ENCODE peak calls at places on chromosomes 5 and 9, in seven cellular contexts. One of them, this sample, is unnamed.

GRCh38 chr9:33375238-33375840 is 27.0 kb downstream of the AQP7 start:
- ATAC-seq in mucosa of descending colon: no peak
- ATAC-seq in activated CD4-positive, CD25-positive, alpha-beta regulatory T cell treated with anti-CD3 and anti-CD28 coated beads, Interleukin-2, amount 50 U/mL, for 24 hours: peak; percentile 3
- ATAC-seq in stimulated activated naive CD8-positive, alpha-beta T cell treated with anti-CD3 and anti-CD28 coated beads, Interleukin-15, Interleukin-2, amounts not matched to agents 100 U/mL and 50 U/mL, for 24 hours: no peak
- ATAC-seq in activated naive CD8-positive, alpha-beta T cell treated with anti-CD3 and anti-CD28 coated beads, Interleukin-2, amount 10 ng/mL, durations not matched to agents 7 days and 5 days: peak; percentile 25
- ATAC-seq in left ventricle myocardium superior: peak; percentile 45
- ATAC-seq in SK-N-SH treated with all-trans-retinoic acid at 6 μM for 48 hours: peak; percentile 30
- ATAC-seq in this sample: no peak

GRCh38 chr9:112176410-112177010 is 1.4 kb upstream of the SUSD1 start:
- ATAC-seq in activated naive CD8-positive, alpha-beta T cell treated with anti-CD3 and anti-CD28 coated beads, Interleukin-2, amount 10 ng/mL, durations not matched to agents 7 days and 5 days: peak; percentile 19
- ATAC-seq in activated CD4-positive, CD25-positive, alpha-beta regulatory T cell treated with anti-CD3 and anti-CD28 coated beads, Interleukin-2, amount 50 U/mL, for 24 hours: no peak
- ATAC-seq in left ventricle myocardium superior: no peak
- ATAC-seq in stimulated activated naive CD8-positive, alpha-beta T cell treated with anti-CD3 and anti-CD28 coated beads, Interleukin-15, Interleukin-2, amounts not matched to agents 100 U/mL and 50 U/mL, for 24 hours: no peak
- ATAC-seq in SK-N-SH treated with all-trans-retinoic acid at 6 μM for 48 hours: no peak
- ATAC-seq in mucosa of descending colon: peak; percentile 46
- ATAC-seq in this sample: no peak

GRCh38 chr9:5817776-5818336 is 15.1 kb downstream of the ERMP1 start:
- ATAC-seq in stimulated activated naive CD8-positive, alpha-beta T cell treated with anti-CD3 and anti-CD28 coated beads, Interleukin-15, Interleukin-2, amounts not matched to agents 100 U/mL and 50 U/mL, for 24 hours: no peak
- ATAC-seq in activated naive CD8-positive, alpha-beta T cell treated with anti-CD3 and anti-CD28 coated beads, Interleukin-2, amount 10 ng/mL, durations not matched to agents 7 days and 5 days: no peak
- ATAC-seq in SK-N-SH treated with all-trans-retinoic acid at 6 μM for 48 hours: peak; percentile 89
- ATAC-seq in mucosa of descending colon: no peak
- ATAC-seq in left ventricle myocardium superior: no peak
- ATAC-seq in activated CD4-positive, CD25-positive, alpha-beta regulatory T cell treated with anti-CD3 and anti-CD28 coated beads, Interleukin-2, amount 50 U/mL, for 24 hours: no peak
- ATAC-seq in this sample: no peak

GRCh38 chr9:100285601-100286000 is 67.1 kb downstream of the TEX10 start:
- ATAC-seq in mucosa of descending colon: no peak
- ATAC-seq in left ventricle myocardium superior: no peak
- ATAC-seq in SK-N-SH treated with all-trans-retinoic acid at 6 μM for 48 hours: no peak
- ATAC-seq in stimulated activated naive CD8-positive, alpha-beta T cell treated with anti-CD3 and anti-CD28 coated beads, Interleukin-15, Interleukin-2, amounts not matched to agents 100 U/mL and 50 U/mL, for 24 hours: no peak
- ATAC-seq in activated naive CD8-positive, alpha-beta T cell treated with anti-CD3 and anti-CD28 coated beads, Interleukin-2, amount 10 ng/mL, durations not matched to agents 7 days and 5 days: no peak
- ATAC-seq in activated CD4-positive, CD25-positive, alpha-beta regulatory T cell treated with anti-CD3 and anti-CD28 coated beads, Interleukin-2, amount 50 U/mL, for 24 hours: no peak
- ATAC-seq in this sample: no peak

GRCh38 chr9:69453746-69454145 is 128.7 kb downstream of the ENTREP1 start:
- ATAC-seq in stimulated activated naive CD8-positive, alpha-beta T cell treated with anti-CD3 and anti-CD28 coated beads, Interleukin-15, Interleukin-2, amounts not matched to agents 100 U/mL and 50 U/mL, for 24 hours: no peak
- ATAC-seq in mucosa of descending colon: no peak
- ATAC-seq in SK-N-SH treated with all-trans-retinoic acid at 6 μM for 48 hours: no peak
- ATAC-seq in activated CD4-positive, CD25-positive, alpha-beta regulatory T cell treated with anti-CD3 and anti-CD28 coated beads, Interleukin-2, amount 50 U/mL, for 24 hours: no peak
- ATAC-seq in left ventricle myocardium superior: no peak
- ATAC-seq in activated naive CD8-positive, alpha-beta T cell treated with anti-CD3 and anti-CD28 coated beads, Interleukin-2, amount 10 ng/mL, durations not matched to agents 7 days and 5 days: no peak
- ATAC-seq in this sample: no peak

GRCh38 chr5:90142531-90142930 is 267.0 kb downstream of the CETN3 start:
- ATAC-seq in left ventricle myocardium superior: no peak
- ATAC-seq in activated CD4-positive, CD25-positive, alpha-beta regulatory T cell treated with anti-CD3 and anti-CD28 coated beads, Interleukin-2, amount 50 U/mL, for 24 hours: no peak
- ATAC-seq in mucosa of descending colon: no peak
- ATAC-seq in SK-N-SH treated with all-trans-retinoic acid at 6 μM for 48 hours: no peak
- ATAC-seq in activated naive CD8-positive, alpha-beta T cell treated with anti-CD3 and anti-CD28 coated beads, Interleukin-2, amount 10 ng/mL, durations not matched to agents 7 days and 5 days: no peak
- ATAC-seq in stimulated activated naive CD8-positive, alpha-beta T cell treated with anti-CD3 and anti-CD28 coated beads, Interleukin-15, Interleukin-2, amounts not matched to agents 100 U/mL and 50 U/mL, for 24 hours: no peak
- ATAC-seq in this sample: peak; percentile 36

GRCh38 chr5:177294632-177295031 is 8.9 kb downstream of the RAB24 start:
- ATAC-seq in mucosa of descending colon: no peak
- ATAC-seq in activated CD4-positive, CD25-positive, alpha-beta regulatory T cell treated with anti-CD3 and anti-CD28 coated beads, Interleukin-2, amount 50 U/mL, for 24 hours: no peak
- ATAC-seq in SK-N-SH treated with all-trans-retinoic acid at 6 μM for 48 hours: no peak
- ATAC-seq in left ventricle myocardium superior: peak; percentile 84
- ATAC-seq in activated naive CD8-positive, alpha-beta T cell treated with anti-CD3 and anti-CD28 coated beads, Interleukin-2, amount 10 ng/mL, durations not matched to agents 7 days and 5 days: no peak
- ATAC-seq in stimulated activated naive CD8-positive, alpha-beta T cell treated with anti-CD3 and anti-CD28 coated beads, Interleukin-15, Interleukin-2, amounts not matched to agents 100 U/mL and 50 U/mL, for 24 hours: no peak
- ATAC-seq in this sample: no peak

GRCh38 chr5:31106742-31107546 is 86.5 kb upstream of the CDH6 start:
- ATAC-seq in stimulated activated naive CD8-positive, alpha-beta T cell treated with anti-CD3 and anti-CD28 coated beads, Interleukin-15, Interleukin-2, amounts not matched to agents 100 U/mL and 50 U/mL, for 24 hours: no peak
- ATAC-seq in mucosa of descending colon: no peak
- ATAC-seq in activated naive CD8-positive, alpha-beta T cell treated with anti-CD3 and anti-CD28 coated beads, Interleukin-2, amount 10 ng/mL, durations not matched to agents 7 days and 5 days: no peak
- ATAC-seq in activated CD4-positive, CD25-positive, alpha-beta regulatory T cell treated with anti-CD3 and anti-CD28 coated beads, Interleukin-2, amount 50 U/mL, for 24 hours: no peak
- ATAC-seq in left ventricle myocardium superior: no peak
- ATAC-seq in SK-N-SH treated with all-trans-retinoic acid at 6 μM for 48 hours: no peak
- ATAC-seq in this sample: no peak

GRCh38 chr9:82201186-82201585 is 212.6 kb downstream of the SPATA31D1 start:
- ATAC-seq in stimulated activated naive CD8-positive, alpha-beta T cell treated with anti-CD3 and anti-CD28 coated beads, Interleukin-15, Interleukin-2, amounts not matched to agents 100 U/mL and 50 U/mL, for 24 hours: no peak
- ATAC-seq in activated naive CD8-positive, alpha-beta T cell treated with anti-CD3 and anti-CD28 coated beads, Interleukin-2, amount 10 ng/mL, durations not matched to agents 7 days and 5 days: no peak
- ATAC-seq in SK-N-SH treated with all-trans-retinoic acid at 6 μM for 48 hours: no peak
- ATAC-seq in left ventricle myocardium superior: no peak
- ATAC-seq in mucosa of descending colon: no peak
- ATAC-seq in activated CD4-positive, CD25-positive, alpha-beta regulatory T cell treated with anti-CD3 and anti-CD28 coated beads, Interleukin-2, amount 50 U/mL, for 24 hours: no peak
- ATAC-seq in this sample: no peak

GRCh38 chr9:69535911-69536310 is 136.3 kb downstream of the APBA1 start:
- ATAC-seq in left ventricle myocardium superior: no peak
- ATAC-seq in activated naive CD8-positive, alpha-beta T cell treated with anti-CD3 and anti-CD28 coated beads, Interleukin-2, amount 10 ng/mL, durations not matched to agents 7 days and 5 days: no peak
- ATAC-seq in stimulated activated naive CD8-positive, alpha-beta T cell treated with anti-CD3 and anti-CD28 coated beads, Interleukin-15, Interleukin-2, amounts not matched to agents 100 U/mL and 50 U/mL, for 24 hours: no peak
- ATAC-seq in mucosa of descending colon: no peak
- ATAC-seq in SK-N-SH treated with all-trans-retinoic acid at 6 μM for 48 hours: no peak
- ATAC-seq in activated CD4-positive, CD25-positive, alpha-beta regulatory T cell treated with anti-CD3 and anti-CD28 coated beads, Interleukin-2, amount 50 U/mL, for 24 hours: no peak
- ATAC-seq in this sample: no peak

GRCh38 chr9:35226685-35227084 is 64.9 kb downstream of the UNC13B start:
- ATAC-seq in mucosa of descending colon: no peak
- ATAC-seq in SK-N-SH treated with all-trans-retinoic acid at 6 μM for 48 hours: no peak
- ATAC-seq in left ventricle myocardium superior: peak; percentile 56
- ATAC-seq in activated naive CD8-positive, alpha-beta T cell treated with anti-CD3 and anti-CD28 coated beads, Interleukin-2, amount 10 ng/mL, durations not matched to agents 7 days and 5 days: no peak
- ATAC-seq in activated CD4-positive, CD25-positive, alpha-beta regulatory T cell treated with anti-CD3 and anti-CD28 coated beads, Interleukin-2, amount 50 U/mL, for 24 hours: no peak
- ATAC-seq in stimulated activated naive CD8-positive, alpha-beta T cell treated with anti-CD3 and anti-CD28 coated beads, Interleukin-15, Interleukin-2, amounts not matched to agents 100 U/mL and 50 U/mL, for 24 hours: no peak
- ATAC-seq in this sample: no peak

GRCh38 chr5:170296036-170296934 is 1.3 kb downstream of the LCP2 start:
- ATAC-seq in left ventricle myocardium superior: no peak
- ATAC-seq in activated CD4-positive, CD25-positive, alpha-beta regulatory T cell treated with anti-CD3 and anti-CD28 coated beads, Interleukin-2, amount 50 U/mL, for 24 hours: no peak
- ATAC-seq in activated naive CD8-positive, alpha-beta T cell treated with anti-CD3 and anti-CD28 coated beads, Interleukin-2, amount 10 ng/mL, durations not matched to agents 7 days and 5 days: no peak
- ATAC-seq in SK-N-SH treated with all-trans-retinoic acid at 6 μM for 48 hours: no peak
- ATAC-seq in mucosa of descending colon: no peak
- ATAC-seq in stimulated activated naive CD8-positive, alpha-beta T cell treated with anti-CD3 and anti-CD28 coated beads, Interleukin-15, Interleukin-2, amounts not matched to agents 100 U/mL and 50 U/mL, for 24 hours: no peak
- ATAC-seq in this sample: no peak

GRCh38 chr5:135543151-135543818 is 7.5 kb upstream of the NEUROG1 start:
- ATAC-seq in activated CD4-positive, CD25-positive, alpha-beta regulatory T cell treated with anti-CD3 and anti-CD28 coated beads, Interleukin-2, amount 50 U/mL, for 24 hours: no peak
- ATAC-seq in stimulated activated naive CD8-positive, alpha-beta T cell treated with anti-CD3 and anti-CD28 coated beads, Interleukin-15, Interleukin-2, amounts not matched to agents 100 U/mL and 50 U/mL, for 24 hours: no peak
- ATAC-seq in SK-N-SH treated with all-trans-retinoic acid at 6 μM for 48 hours: no peak
- ATAC-seq in left ventricle myocardium superior: no peak
- ATAC-seq in mucosa of descending colon: no peak
- ATAC-seq in activated naive CD8-positive, alpha-beta T cell treated with anti-CD3 and anti-CD28 coated beads, Interleukin-2, amount 10 ng/mL, durations not matched to agents 7 days and 5 days: no peak
- ATAC-seq in this sample: no peak

GRCh38 chr9:89701221-89701798 is 96.5 kb downstream of the GADD45G start:
- ATAC-seq in SK-N-SH treated with all-trans-retinoic acid at 6 μM for 48 hours: no peak
- ATAC-seq in activated naive CD8-positive, alpha-beta T cell treated with anti-CD3 and anti-CD28 coated beads, Interleukin-2, amount 10 ng/mL, durations not matched to agents 7 days and 5 days: peak; percentile 84
- ATAC-seq in activated CD4-positive, CD25-positive, alpha-beta regulatory T cell treated with anti-CD3 and anti-CD28 coated beads, Interleukin-2, amount 50 U/mL, for 24 hours: peak; percentile 94
- ATAC-seq in left ventricle myocardium superior: no peak
- ATAC-seq in mucosa of descending colon: peak; percentile 61
- ATAC-seq in stimulated activated naive CD8-positive, alpha-beta T cell treated with anti-CD3 and anti-CD28 coated beads, Interleukin-15, Interleukin-2, amounts not matched to agents 100 U/mL and 50 U/mL, for 24 hours: peak; percentile 96
- ATAC-seq in this sample: peak; percentile 95

GRCh38 chr9:124733964-124734740 is 37.0 kb downstream of the NR6A1 start:
- ATAC-seq in activated naive CD8-positive, alpha-beta T cell treated with anti-CD3 and anti-CD28 coated beads, Interleukin-2, amount 10 ng/mL, durations not matched to agents 7 days and 5 days: no peak
- ATAC-seq in SK-N-SH treated with all-trans-retinoic acid at 6 μM for 48 hours: no peak
- ATAC-seq in activated CD4-positive, CD25-positive, alpha-beta regulatory T cell treated with anti-CD3 and anti-CD28 coated beads, Interleukin-2, amount 50 U/mL, for 24 hours: no peak
- ATAC-seq in left ventricle myocardium superior: peak; percentile 27
- ATAC-seq in stimulated activated naive CD8-positive, alpha-beta T cell treated with anti-CD3 and anti-CD28 coated beads, Interleukin-15, Interleukin-2, amounts not matched to agents 100 U/mL and 50 U/mL, for 24 hours: no peak
- ATAC-seq in mucosa of descending colon: peak; percentile 99
- ATAC-seq in this sample: no peak

GRCh38 chr9:117000196-117000723 is 313.2 kb downstream of the TRIM32 start:
- ATAC-seq in activated CD4-positive, CD25-positive, alpha-beta regulatory T cell treated with anti-CD3 and anti-CD28 coated beads, Interleukin-2, amount 50 U/mL, for 24 hours: no peak
- ATAC-seq in activated naive CD8-positive, alpha-beta T cell treated with anti-CD3 and anti-CD28 coated beads, Interleukin-2, amount 10 ng/mL, durations not matched to agents 7 days and 5 days: no peak
- ATAC-seq in SK-N-SH treated with all-trans-retinoic acid at 6 μM for 48 hours: no peak
- ATAC-seq in mucosa of descending colon: no peak
- ATAC-seq in left ventricle myocardium superior: no peak
- ATAC-seq in stimulated activated naive CD8-positive, alpha-beta T cell treated with anti-CD3 and anti-CD28 coated beads, Interleukin-15, Interleukin-2, amounts not matched to agents 100 U/mL and 50 U/mL, for 24 hours: no peak
- ATAC-seq in this sample: no peak

GRCh38 chr5:14156611-14157493 is 13.7 kb downstream of the TRIO start:
- ATAC-seq in activated naive CD8-positive, alpha-beta T cell treated with anti-CD3 and anti-CD28 coated beads, Interleukin-2, amount 10 ng/mL, durations not matched to agents 7 days and 5 days: no peak
- ATAC-seq in stimulated activated naive CD8-positive, alpha-beta T cell treated with anti-CD3 and anti-CD28 coated beads, Interleukin-15, Interleukin-2, amounts not matched to agents 100 U/mL and 50 U/mL, for 24 hours: peak; percentile 43
- ATAC-seq in left ventricle myocardium superior: peak; percentile 77
- ATAC-seq in mucosa of descending colon: peak; percentile 43
- ATAC-seq in SK-N-SH treated with all-trans-retinoic acid at 6 μM for 48 hours: peak; percentile 83
- ATAC-seq in activated CD4-positive, CD25-positive, alpha-beta regulatory T cell treated with anti-CD3 and anti-CD28 coated beads, Interleukin-2, amount 50 U/mL, for 24 hours: no peak
- ATAC-seq in this sample: peak; percentile 82

GRCh38 chr5:77774981-77775772 is 962 bp downstream of the TBCA start:
- ATAC-seq in stimulated activated naive CD8-positive, alpha-beta T cell treated with anti-CD3 and anti-CD28 coated beads, Interleukin-15, Interleukin-2, amounts not matched to agents 100 U/mL and 50 U/mL, for 24 hours: no peak
- ATAC-seq in SK-N-SH treated with all-trans-retinoic acid at 6 μM for 48 hours: no peak
- ATAC-seq in mucosa of descending colon: no peak
- ATAC-seq in activated CD4-positive, CD25-positive, alpha-beta regulatory T cell treated with anti-CD3 and anti-CD28 coated beads, Interleukin-2, amount 50 U/mL, for 24 hours: peak; percentile 21
- ATAC-seq in activated naive CD8-positive, alpha-beta T cell treated with anti-CD3 and anti-CD28 coated beads, Interleukin-2, amount 10 ng/mL, durations not matched to agents 7 days and 5 days: peak; percentile 16
- ATAC-seq in left ventricle myocardium superior: no peak
- ATAC-seq in this sample: peak; percentile 40

GRCh38 chr9:2161661-2162060 is 146.5 kb downstream of the SMARCA2 start:
- ATAC-seq in activated CD4-positive, CD25-positive, alpha-beta regulatory T cell treated with anti-CD3 and anti-CD28 coated beads, Interleukin-2, amount 50 U/mL, for 24 hours: no peak
- ATAC-seq in stimulated activated naive CD8-positive, alpha-beta T cell treated with anti-CD3 and anti-CD28 coated beads, Interleukin-15, Interleukin-2, amounts not matched to agents 100 U/mL and 50 U/mL, for 24 hours: no peak
- ATAC-seq in left ventricle myocardium superior: no peak
- ATAC-seq in mucosa of descending colon: no peak
- ATAC-seq in activated naive CD8-positive, alpha-beta T cell treated with anti-CD3 and anti-CD28 coated beads, Interleukin-2, amount 10 ng/mL, durations not matched to agents 7 days and 5 days: no peak
- ATAC-seq in SK-N-SH treated with all-trans-retinoic acid at 6 μM for 48 hours: no peak
- ATAC-seq in this sample: no peak

GRCh38 chr5:174231961-174232487 is 186.5 kb downstream of the NSG2 start:
- ATAC-seq in left ventricle myocardium superior: no peak
- ATAC-seq in SK-N-SH treated with all-trans-retinoic acid at 6 μM for 48 hours: peak; percentile 55
- ATAC-seq in mucosa of descending colon: no peak
- ATAC-seq in stimulated activated naive CD8-positive, alpha-beta T cell treated with anti-CD3 and anti-CD28 coated beads, Interleukin-15, Interleukin-2, amounts not matched to agents 100 U/mL and 50 U/mL, for 24 hours: no peak
- ATAC-seq in activated CD4-positive, CD25-positive, alpha-beta regulatory T cell treated with anti-CD3 and anti-CD28 coated beads, Interleukin-2, amount 50 U/mL, for 24 hours: no peak
- ATAC-seq in activated naive CD8-positive, alpha-beta T cell treated with anti-CD3 and anti-CD28 coated beads, Interleukin-2, amount 10 ng/mL, durations not matched to agents 7 days and 5 days: no peak
- ATAC-seq in this sample: no peak

GRCh38 chr9:2297771-2298170 is 282.6 kb downstream of the SMARCA2 start:
- ATAC-seq in activated naive CD8-positive, alpha-beta T cell treated with anti-CD3 and anti-CD28 coated beads, Interleukin-2, amount 10 ng/mL, durations not matched to agents 7 days and 5 days: no peak
- ATAC-seq in stimulated activated naive CD8-positive, alpha-beta T cell treated with anti-CD3 and anti-CD28 coated beads, Interleukin-15, Interleukin-2, amounts not matched to agents 100 U/mL and 50 U/mL, for 24 hours: no peak
- ATAC-seq in left ventricle myocardium superior: no peak
- ATAC-seq in activated CD4-positive, CD25-positive, alpha-beta regulatory T cell treated with anti-CD3 and anti-CD28 coated beads, Interleukin-2, amount 50 U/mL, for 24 hours: no peak
- ATAC-seq in mucosa of descending colon: no peak
- ATAC-seq in SK-N-SH treated with all-trans-retinoic acid at 6 μM for 48 hours: no peak
- ATAC-seq in this sample: no peak

GRCh38 chr9:133114451-133114885 is 6.6 kb downstream of the RALGDS start:
- ATAC-seq in SK-N-SH treated with all-trans-retinoic acid at 6 μM for 48 hours: peak; percentile 26
- ATAC-seq in activated CD4-positive, CD25-positive, alpha-beta regulatory T cell treated with anti-CD3 and anti-CD28 coated beads, Interleukin-2, amount 50 U/mL, for 24 hours: no peak
- ATAC-seq in stimulated activated naive CD8-positive, alpha-beta T cell treated with anti-CD3 and anti-CD28 coated beads, Interleukin-15, Interleukin-2, amounts not matched to agents 100 U/mL and 50 U/mL, for 24 hours: no peak
- ATAC-seq in mucosa of descending colon: peak; percentile 2
- ATAC-seq in activated naive CD8-positive, alpha-beta T cell treated with anti-CD3 and anti-CD28 coated beads, Interleukin-2, amount 10 ng/mL, durations not matched to agents 7 days and 5 days: no peak
- ATAC-seq in left ventricle myocardium superior: peak; percentile 73
- ATAC-seq in this sample: peak; percentile 60